ENCODE peak calls at places on chromosomes 13 and 19, in six cellular contexts. K is AG10803, O is BE2C, I is kidney epithelial cell, N is HFFc6, G is breast epithelium. W is an unnamed sample.

GRCh38 chr19:7830272-7830771 is 304 bp downstream of the EVI5L start:
- DNase-seq in K (no peak), O (no peak), I (no peak), N (no peak), G (no peak), W (no peak)

GRCh38 chr13:65302691-65303090 is 1927.4 kb downstream of the PCDH9 start:
- DNase-seq in K (no peak), O (no peak), I (no peak), N (no peak), G (no peak), W (no peak)

GRCh38 chr13:45882626-45883025 is 31.1 kb upstream of the SIAH3 start:
- DNase-seq in K (no peak), O (no peak), I (peak), N (no peak), G (no peak), W (no peak)

GRCh38 chr19:42480335-42481095 is 37.8 kb upstream of the CXCL17 start:
- DNase-seq in K (peak), O (no peak), I (no peak), N (peak), G (no peak), W (no peak)

GRCh38 chr19:12450817-12451216 is 10.0 kb upstream of the ZNF443 start:
- DNase-seq in K (no peak), O (no peak), I (no peak), N (no peak), G (no peak), W (no peak)

GRCh38 chr13:76991432-76991795 is 467 bp upstream of the CLN5 start:
- DNase-seq in K (no peak), O (no peak), I (no peak), N (no peak), G (no peak), W (no peak)

GRCh38 chr13:102355251-102355650 is 46.6 kb downstream of the FGF14 start:
- DNase-seq in K (no peak), O (no peak), I (no peak), N (no peak), G (no peak), W (no peak)

GRCh38 chr13:108086678-108087077 is 128.7 kb downstream of the LIG4 start:
- DNase-seq in K (peak), O (peak), I (peak), N (no peak), G (no peak), W (no peak)

GRCh38 chr19:41357746-41358145 is 4.0 kb upstream of the TGFB1 start:
- DNase-seq in K (no peak), O (no peak), I (no peak), N (no peak), G (no peak), W (no peak)

GRCh38 chr13:110382229-110382628 is 75.1 kb downstream of the COL4A2 start:
- DNase-seq in K (peak), O (no peak), I (peak), N (peak), G (no peak), W (no peak)

GRCh38 chr13:110218601-110219201 is 88.3 kb downstream of the COL4A1 start:
- DNase-seq in K (no peak), O (no peak), I (no peak), N (no peak), G (no peak), W (no peak)

GRCh38 chr19:36421749-36422481 is 3.5 kb upstream of the ZFP82 start:
- DNase-seq in K (no peak), O (no peak), I (no peak), N (no peak), G (no peak), W (no peak)

GRCh38 chr19:45645631-45646344 is 6.6 kb upstream of the EML2 start:
- DNase-seq in K (peak), O (peak), I (no peak), N (peak), G (peak), W (peak)

GRCh38 chr19:10104665-10105221 is 1.4 kb upstream of the PPAN start:
- DNase-seq in K (no peak), O (no peak), I (no peak), N (no peak), G (no peak), W (no peak)

GRCh38 chr19:41222240-41222639 is 3.2 kb downstream of the AXL start:
- DNase-seq in K (no peak), O (no peak), I (no peak), N (no peak), G (no peak), W (no peak)

GRCh38 chr13:32347651-32348050 is 32.3 kb downstream of the BRCA2 start:
- DNase-seq in K (no peak), O (no peak), I (no peak), N (no peak), G (no peak), W (no peak)

GRCh38 chr13:52399708-52400107 is 6.3 kb downstream of the THSD1 start:
- DNase-seq in K (no peak), O (no peak), I (no peak), N (peak), G (no peak), W (no peak)

GRCh38 chr19:4705413-4706131 is 18.1 kb downstream of the DPP9 start:
- DNase-seq in K (no peak), O (no peak), I (no peak), N (no peak), G (no peak), W (no peak)

GRCh38 chr19:37551123-37551993 is 43.2 kb downstream of the ZNF571 start:
- DNase-seq in K (peak), O (peak), I (peak), N (no peak), G (no peak), W (no peak)

GRCh38 chr19:4988770-4989251 is 19.9 kb downstream of the KDM4B start:
- DNase-seq in K (peak), O (peak), I (peak), N (peak), G (no peak), W (no peak)

GRCh38 chr13:91922969-91923592 is 524.7 kb downstream of the GPC5 start:
- DNase-seq in K (no peak), O (peak), I (no peak), N (no peak), G (no peak), W (no peak)

GRCh38 chr19:51712461-51713081 is 11.2 kb downstream of the HAS1 start:
- DNase-seq in K (peak), O (no peak), I (no peak), N (peak), G (no peak), W (no peak)

GRCh38 chr19:10604460-10604980 is 17.4 kb upstream of the AP1M2 start:
- DNase-seq in K (no peak), O (no peak), I (no peak), N (peak), G (no peak), W (no peak)

GRCh38 chr13:44710576-44710975 is 134.4 kb upstream of the TSC22D1 start:
- DNase-seq in K (peak), O (no peak), I (peak), N (peak), G (no peak), W (no peak)

GRCh38 chr19:8569066-8569761 is 8.0 kb downstream of the MYO1F start:
- DNase-seq in K (peak), O (no peak), I (peak), N (peak), G (no peak), W (no peak)

GRCh38 chr13:106205871-106206270 is 329.6 kb downstream of the EFNB2 start:
- DNase-seq in K (no peak), O (no peak), I (no peak), N (no peak), G (no peak), W (no peak)

GRCh38 chr19:50820086-50820485 is 3.5 kb downstream of the KLK1 start:
- DNase-seq in K (no peak), O (no peak), I (no peak), N (no peak), G (no peak), W (no peak)

GRCh38 chr13:71875823-71876222 is 8.8 kb upstream of the DACH1 start:
- DNase-seq in K (no peak), O (no peak), I (no peak), N (no peak), G (no peak), W (no peak)

DNA sequence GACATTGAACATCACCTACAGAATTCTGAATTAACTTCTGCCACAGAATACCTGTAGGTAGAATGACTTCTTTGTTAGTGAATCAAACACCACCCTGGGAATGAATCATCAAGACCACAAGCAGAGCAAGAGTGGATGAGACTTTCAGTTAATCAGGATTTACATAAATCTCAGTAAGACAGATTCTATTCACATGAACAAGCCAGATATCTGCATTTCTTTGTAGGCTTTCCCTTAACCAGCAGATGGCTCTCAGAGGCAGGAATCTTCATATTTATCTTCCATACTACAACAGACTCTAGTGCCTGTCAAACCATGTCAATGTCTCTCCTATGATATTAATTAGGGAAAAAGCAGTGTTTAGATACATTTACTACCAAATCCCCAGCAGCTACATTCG is 412.1 kb downstream of the KLF12 start:
- DNase-seq in K (peak), O (no peak), I (peak), N (peak), G (no peak), W (no peak)
- TF ChIP-seq CTCF in K (peak), O (peak), I (peak), N (peak), G (no peak), W (peak)

DNA sequence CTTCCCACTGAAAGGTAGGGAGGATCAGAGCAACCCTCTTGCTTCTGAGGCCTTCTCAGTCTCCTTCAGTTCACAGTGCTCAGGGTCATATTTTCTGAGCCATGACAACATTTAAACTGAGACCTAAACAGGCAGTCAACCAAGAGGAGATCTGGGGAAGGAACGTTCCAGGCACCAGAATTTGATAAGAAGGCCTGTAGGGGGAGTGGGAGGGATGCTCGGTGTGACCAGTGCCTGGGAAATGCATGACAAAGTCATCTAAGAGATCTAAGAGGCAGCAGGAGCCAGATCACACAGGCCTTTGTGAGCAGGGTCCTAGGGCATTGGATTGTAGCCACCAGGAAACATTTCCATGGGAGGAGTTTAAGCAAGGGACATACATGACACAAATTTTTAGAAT is 71.6 kb downstream of the SHISA2 start:
- DNase-seq in K (peak), O (peak), I (no peak), N (peak), G (no peak), W (no peak)
- TF ChIP-seq CTCF in K (peak), O (peak), I (peak), N (peak), G (no peak), W (peak)

DNA sequence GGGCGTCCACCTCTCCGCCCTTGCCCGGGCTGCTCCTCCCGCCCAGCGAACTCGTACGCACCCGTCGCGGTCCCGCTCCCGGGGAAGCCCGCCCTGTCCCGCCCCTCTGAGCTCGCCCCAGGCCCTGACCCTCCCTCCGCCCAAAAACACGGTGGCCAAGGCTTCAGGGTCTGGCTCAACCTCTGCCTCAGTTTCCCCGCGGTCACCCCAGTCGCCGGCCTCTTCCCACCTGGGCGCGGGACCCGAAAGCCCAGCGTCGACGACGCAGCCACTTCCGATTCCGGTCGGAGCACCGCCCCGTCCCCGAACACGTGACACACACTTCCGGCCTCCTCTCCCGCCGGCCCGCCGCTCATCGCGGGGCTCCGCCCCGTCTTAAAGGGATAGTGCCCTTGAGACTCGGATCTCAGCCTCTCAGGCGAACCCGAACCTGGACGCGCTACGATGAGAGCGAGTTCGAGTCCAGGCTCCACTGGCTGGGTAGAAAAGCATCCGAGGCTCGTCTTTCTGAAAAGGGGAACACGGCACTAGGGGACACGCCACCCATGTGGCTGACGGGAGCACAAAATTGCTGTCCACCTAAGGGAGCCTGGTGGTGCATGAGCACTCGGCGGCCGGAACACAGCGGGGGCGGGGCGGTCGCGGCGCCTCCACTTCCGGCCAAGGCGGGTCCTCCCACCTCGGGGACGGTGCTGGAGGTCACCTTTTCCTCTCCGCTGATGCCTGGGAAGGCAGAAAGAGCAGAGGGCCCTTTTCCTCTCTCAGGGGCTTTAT is at the start of gene C19orf25:
- DNase-seq in K (peak), O (peak), I (peak), N (peak), G (peak), W (peak)
- TF ChIP-seq CTCF in K (no peak), O (no peak), I (no peak), N (peak), G (no peak), W (no peak)

DNA sequence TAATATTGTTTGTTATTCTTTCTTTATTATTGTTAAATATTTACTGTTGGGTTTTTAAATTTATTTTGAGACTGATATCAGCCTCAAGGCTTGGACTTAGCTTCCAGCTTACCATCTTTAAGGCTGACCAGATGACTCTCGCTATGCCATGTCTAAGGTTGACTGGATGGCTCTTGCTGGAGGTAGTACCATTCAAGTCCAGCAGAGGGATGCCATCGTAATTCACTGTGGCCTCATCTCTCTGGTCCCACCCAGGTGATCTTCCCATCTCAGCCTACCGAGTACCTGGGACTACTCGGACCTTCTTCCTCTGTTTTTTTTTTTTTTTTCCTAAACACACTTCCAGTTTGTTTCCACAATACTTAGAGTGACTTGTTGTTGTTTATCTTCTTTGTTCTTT is 41.7 kb upstream of the ZNF91 start:
- DNase-seq in K (no peak), O (peak), I (no peak), N (no peak), G (no peak), W (no peak)
- TF ChIP-seq CTCF in K (peak), O (peak), I (no peak), N (no peak), G (no peak), W (peak)

DNA sequence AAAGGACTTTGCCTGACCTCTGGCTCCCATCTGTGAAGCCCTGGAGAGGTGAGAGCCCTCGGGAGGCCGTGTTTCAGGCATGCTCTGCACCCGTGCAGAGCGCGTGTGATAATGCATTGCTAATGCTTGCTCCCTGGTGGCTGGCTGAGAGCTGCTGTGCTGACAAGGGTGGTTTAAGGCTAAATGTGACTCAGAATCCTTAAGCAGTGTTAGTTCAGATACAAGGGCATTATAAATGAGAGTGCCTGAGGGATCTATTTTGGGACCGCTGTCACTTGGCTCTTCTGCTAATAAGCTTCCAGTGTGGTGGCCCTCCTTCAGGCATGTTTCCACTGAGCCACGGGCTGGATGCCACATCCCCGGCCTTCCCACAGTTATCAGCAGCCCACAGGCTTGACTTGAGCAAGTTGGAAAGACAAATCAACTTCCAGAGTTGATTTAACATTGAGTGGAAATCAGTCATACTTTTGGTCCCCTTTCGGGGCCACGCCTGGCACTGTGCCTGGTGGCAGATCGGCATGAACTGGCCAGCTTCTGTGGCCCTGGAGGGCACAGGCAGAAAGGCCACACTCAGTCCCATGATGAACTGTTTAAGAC is 17.0 kb downstream of the ALOX5AP start:
- DNase-seq in K (no peak), O (no peak), I (no peak), N (peak), G (no peak), W (no peak)
- TF ChIP-seq CTCF in K (no peak), O (no peak), I (no peak), N (no peak), G (no peak), W (no peak)

DNA sequence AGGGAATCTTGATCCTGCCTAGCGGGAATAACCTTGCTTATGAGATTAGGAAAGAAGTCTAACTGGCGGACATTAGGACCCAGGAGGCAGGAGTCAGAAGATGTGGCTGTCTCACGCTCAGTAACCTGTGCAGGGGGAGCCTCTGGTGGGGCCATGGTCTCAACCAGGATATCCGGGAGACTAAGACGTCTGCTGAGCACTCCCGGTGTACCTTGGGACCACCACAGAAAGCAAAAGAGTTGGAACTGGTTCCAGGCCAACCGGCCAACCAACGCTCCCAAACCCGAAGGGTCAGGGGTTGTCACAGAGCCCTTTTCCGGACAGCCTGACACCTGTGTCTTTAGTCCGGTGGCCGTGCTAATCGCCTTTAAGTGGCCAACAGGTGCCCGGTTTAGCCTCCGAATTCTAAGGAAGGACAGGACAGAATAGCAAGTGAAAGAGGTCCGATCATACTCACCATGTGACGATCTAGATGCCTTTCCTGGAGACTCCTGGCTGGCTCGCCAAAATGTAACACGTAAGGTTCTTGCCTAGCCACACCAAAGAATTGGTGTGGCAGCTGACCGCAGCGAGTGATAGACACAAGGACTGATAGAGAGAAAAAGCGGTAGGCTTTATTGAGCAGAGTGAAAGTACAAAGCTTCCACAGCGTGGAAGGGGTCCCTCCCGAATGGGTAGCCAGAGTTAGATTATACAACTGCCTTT is 103.9 kb upstream of the DIAPH3 start:
- DNase-seq in K (peak), O (no peak), I (no peak), N (no peak), G (no peak), W (no peak)
- TF ChIP-seq CTCF in K (no peak), O (no peak), I (no peak), N (no peak), G (no peak), W (no peak)

DNA sequence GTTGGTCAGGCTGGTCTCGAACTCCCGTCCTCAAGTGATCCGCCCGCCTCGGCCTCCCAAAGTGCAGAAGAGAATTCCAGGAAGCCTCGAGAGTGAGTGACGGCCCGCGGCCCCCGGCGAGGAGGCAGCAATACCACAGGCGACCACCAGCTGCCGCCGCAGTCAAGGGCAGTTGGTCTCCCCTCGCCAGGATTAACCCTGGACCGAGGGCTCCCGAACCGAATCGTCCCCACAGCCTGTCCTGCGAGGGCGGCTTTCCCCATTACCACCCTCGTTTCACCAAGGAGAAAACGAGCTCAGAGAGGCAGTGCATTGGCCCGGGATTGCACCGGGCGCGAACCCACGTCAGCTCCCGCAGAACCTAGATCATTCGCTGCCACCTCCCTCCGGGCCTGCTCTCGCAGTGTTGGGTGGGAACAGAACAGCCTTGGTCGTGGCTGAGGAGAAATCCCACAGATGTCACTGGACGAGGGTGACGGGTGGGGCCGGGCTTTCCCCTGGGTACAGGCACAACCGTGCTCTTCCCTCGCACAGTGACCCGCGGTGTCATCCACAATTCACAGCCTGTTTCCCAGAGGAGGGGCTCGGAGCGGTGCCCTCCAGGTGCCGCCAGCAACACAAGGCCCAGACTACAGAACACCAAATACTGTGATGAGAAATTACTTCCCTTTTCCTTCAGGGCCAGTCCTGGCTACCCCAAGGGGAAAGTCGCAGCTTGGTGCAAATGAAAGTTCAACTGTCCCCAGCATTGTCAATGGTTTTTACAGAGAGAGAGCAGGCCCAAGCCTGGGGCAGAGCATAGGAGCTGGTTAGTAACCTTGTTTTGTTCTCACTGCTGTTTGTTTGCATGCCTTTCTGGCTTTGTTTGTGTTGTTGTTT is 24.8 kb downstream of the C2CD4C start:
- DNase-seq in K (no peak), O (peak), I (no peak), N (no peak), G (peak), W (peak)
- TF ChIP-seq CTCF in K (peak), O (peak), I (peak), N (peak), G (no peak), W (peak)